ENCODE peak calls at places on chromosome X, in seven cellular contexts. B is progenitor cell of endocrine pancreas, U is NCI-H2029 treated with DMSO at 0.1 percent for 48 hours, R is left lung, A is HCT116, D is thoracic aorta, L is WERI-Rb-1. S is an unnamed sample.

GRCh38 chrX:74422029-74422352 is 698 bp downstream of the SLC16A2 start:
- DNase-seq in B (no peak), U (no peak), R (no peak), A (no peak), D (no peak), L (no peak), S (no peak)

GRCh38 chrX:68820476-68821110 is 8.2 kb upstream of the EFNB1 start:
- DNase-seq in B (no peak), U (no peak), R (no peak), A (no peak), D (no peak), L (no peak), S (no peak)

GRCh38 chrX:117092641-117093040 is 629.9 kb upstream of the CT83 start:
- DNase-seq in B (no peak), U (no peak), R (no peak), A (no peak), D (no peak), L (no peak), S (no peak)

GRCh38 chrX:64334467-64334866 is 60.8 kb downstream of the MTMR8 start:
- DNase-seq in B (no peak), U (no peak), R (no peak), A (no peak), D (no peak), L (no peak), S (no peak)

GRCh38 chrX:115189646-115190635 is 731 bp downstream of the RBMXL3 start:
- DNase-seq in B (no peak), U (no peak), R (no peak), A (no peak), D (no peak), L (no peak), S (no peak)

GRCh38 chrX:31367816-31368215 is 296.0 kb upstream of the FTHL17 start:
- DNase-seq in B (no peak), U (no peak), R (no peak), A (no peak), D (no peak), L (no peak), S (no peak)

GRCh38 chrX:68652327-68652930 is 5.0 kb downstream of the STARD8 start:
- DNase-seq in B (no peak), U (no peak), R (no peak), A (no peak), D (no peak), L (no peak), S (no peak)

GRCh38 chrX:46863072-46863471 is 26.2 kb downstream of the RP2 start:
- DNase-seq in B (no peak), U (no peak), R (no peak), A (no peak), D (no peak), L (no peak), S (no peak)

GRCh38 chrX:111244238-111244750 is 26.0 kb downstream of the CAPN6 start:
- DNase-seq in B (no peak), U (no peak), R (no peak), A (peak; percentile 3), D (no peak), L (no peak), S (no peak)

GRCh38 chrX:2931612-2932011 is 2.5 kb upstream of the ARSD start:
- DNase-seq in B (no peak), U (no peak), R (no peak), A (no peak), D (no peak), L (no peak), S (no peak)

GRCh38 chrX:14509325-14510057 is 19.8 kb upstream of the GLRA2 start:
- DNase-seq in B (no peak), U (no peak), R (no peak), A (no peak), D (no peak), L (no peak), S (no peak)

GRCh38 chrX:132564026-132564425 is 75.2 kb upstream of the MBNL3 start:
- DNase-seq in B (no peak), U (no peak), R (no peak), A (no peak), D (no peak), L (no peak), S (no peak)

GRCh38 chrX:38220024-38220935 is at the start of gene SRPX:
- DNase-seq in B (peak; percentile 14), U (no peak), R (peak; percentile 36), A (peak; percentile 41), D (no peak), L (peak; percentile 50), S (peak; percentile 50)

GRCh38 chrX:71215335-71215912 is 7.6 kb upstream of the GJB1 start:
- DNase-seq in B (no peak), U (no peak), R (no peak), A (no peak), D (no peak), L (no peak), S (no peak)

GRCh38 chrX:120781416-120781815 is 94.2 kb downstream of the CT47B1 start:
- DNase-seq in B (no peak), U (no peak), R (no peak), A (no peak), D (no peak), L (no peak), S (no peak)

GRCh38 chrX:9767375-9767774 is 1.7 kb upstream of the GPR143 start:
- DNase-seq in B (no peak), U (no peak), R (no peak), A (no peak), D (no peak), L (no peak), S (no peak)

GRCh38 chrX:48071064-48071985 is at the start of gene ZNF630:
- DNase-seq in B (peak; percentile 41), U (peak; percentile 39), R (peak; percentile 80), A (no peak), D (peak; percentile 32), L (peak; percentile 88), S (peak; percentile 62)

GRCh38 chrX:130378008-130378669 is 7.3 kb downstream of the GPR119 start:
- DNase-seq in B (no peak), U (no peak), R (no peak), A (no peak), D (no peak), L (peak; percentile 53), S (no peak)

GRCh38 chrX:39645059-39645895 is 452.5 kb downstream of the BCOR start:
- DNase-seq in B (no peak), U (no peak), R (peak; percentile 68), A (no peak), D (peak; percentile 47), L (peak; percentile 30), S (no peak)

GRCh38 chrX:118356154-118356701 is 10.3 kb downstream of the WDR44 start:
- DNase-seq in B (no peak), U (no peak), R (no peak), A (no peak), D (no peak), L (no peak), S (no peak)

GRCh38 chrX:20181563-20182329 is 40.1 kb upstream of the EIF1AX start:
- DNase-seq in B (no peak), U (no peak), R (no peak), A (no peak), D (no peak), L (no peak), S (no peak)

GRCh38 chrX:118370921-118371624 is 25.2 kb downstream of the WDR44 start:
- DNase-seq in B (no peak), U (no peak), R (no peak), A (no peak), D (no peak), L (no peak), S (no peak)

GRCh38 chrX:152927858-152928760 is 30.2 kb downstream of the ZNF185 start:
- DNase-seq in B (no peak), U (no peak), R (no peak), A (no peak), D (no peak), L (no peak), S (no peak)

GRCh38 chrX:73922856-73923429 is 359.9 kb downstream of the CHIC1 start:
- DNase-seq in B (no peak), U (no peak), R (no peak), A (no peak), D (no peak), L (no peak), S (no peak)

GRCh38 chrX:104445591-104445990 is 120.4 kb upstream of the IL1RAPL2 start:
- DNase-seq in B (no peak), U (no peak), R (no peak), A (no peak), D (no peak), L (no peak), S (no peak)

GRCh38 chrX:20254712-20255299 is 11.9 kb downstream of the RPS6KA3 start:
- DNase-seq in B (no peak), U (no peak), R (no peak), A (no peak), D (no peak), L (no peak), S (no peak)

GRCh38 chrX:40423299-40423698 is 157.5 kb upstream of the ATP6AP2 start:
- DNase-seq in B (no peak), U (no peak), R (no peak), A (peak; percentile 3), D (no peak), L (no peak), S (no peak)

GRCh38 chrX:153662266-153662665 is 11.3 kb downstream of the PNCK start:
- DNase-seq in B (peak; percentile 27), U (no peak), R (peak; percentile 35), A (peak; percentile 51), D (no peak), L (no peak), S (peak; percentile 47)

GRCh38 chrX:25968920-25969319 is 169.2 kb upstream of the MAGEB18 start:
- DNase-seq in B (no peak), U (no peak), R (no peak), A (no peak), D (no peak), L (peak; percentile 68), S (peak; percentile 54)

GRCh38 chrX:50456712-50457484 is 13.7 kb downstream of the DGKK start:
- DNase-seq in B (no peak), U (no peak), R (no peak), A (no peak), D (no peak), L (no peak), S (no peak)

GRCh38 chrX:101658661-101659477 is 781 bp downstream of the ARMCX2 start:
- DNase-seq in B (peak; percentile 28), U (peak; percentile 37), R (peak; percentile 71), A (no peak), D (peak; percentile 3), L (peak; percentile 83), S (peak; percentile 82)

GRCh38 chrX:3295731-3296130 is 50.7 kb downstream of the MXRA5 start:
- DNase-seq in B (no peak), U (no peak), R (no peak), A (peak; percentile 54), D (no peak), L (peak; percentile 19), S (no peak)

GRCh38 chrX:149715468-149715867 is 3.6 kb downstream of the MAGEA11 start:
- DNase-seq in B (no peak), U (no peak), R (no peak), A (no peak), D (no peak), L (no peak), S (no peak)

GRCh38 chrX:24629701-24630100 is 17.4 kb downstream of the PCYT1B start:
- DNase-seq in B (no peak), U (no peak), R (no peak), A (no peak), D (no peak), L (no peak), S (no peak)

GRCh38 chrX:29687687-29688086 is 527.7 kb upstream of the MAGEB2 start:
- DNase-seq in B (no peak), U (no peak), R (no peak), A (no peak), D (no peak), L (no peak), S (no peak)